ENCODE peak calls at places on chromosomes 16 and 17, in ten cellular contexts. R, C, Y, K, F, I, P, H, Z and Q are unnamed samples.

GRCh38 chr17:34850023-34850422 is 111.2 kb downstream of the CCT6B start:
- DNase-seq in P (no peak), C (no peak), K (peak; percentile 2), Y (no peak), I (no peak), Z (no peak), H (no peak), R (peak; percentile 10), F (no peak), Q (no peak)

GRCh38 chr17:80877095-80877828 is 114.4 kb upstream of the CHMP6 start:
- DNase-seq in C (peak; percentile 20), Z (no peak), I (no peak), H (peak; percentile 22), R (no peak), K (no peak), F (no peak), Y (no peak), P (no peak), Q (no peak)

GRCh38 chr16:23608194-23608593 is 12.1 kb upstream of the NDUFAB1 start:
- DNase-seq in Y (no peak), R (peak; percentile 22), F (no peak), Z (no peak), P (no peak), K (peak; percentile 87), H (peak; percentile 86), C (no peak), I (peak; percentile 76), Q (peak; percentile 87)

GRCh38 chr17:49012893-49013255 is 15.7 kb downstream of the IGF2BP1 start:
- DNase-seq in C (no peak), R (no peak), K (no peak), Y (no peak), Z (no peak), P (no peak), I (no peak), H (peak; percentile 65), F (no peak), Q (no peak)

GRCh38 chr17:17757391-17757791 is 76.1 kb downstream of the RAI1 start:
- DNase-seq in K (no peak), R (no peak), I (no peak), C (no peak), H (no peak), F (no peak), P (no peak), Y (no peak), Z (no peak), Q (no peak)

GRCh38 chr17:65287040-65287439 is 149.9 kb downstream of the RGS9 start:
- DNase-seq in H (peak; percentile 82), F (no peak), C (no peak), R (peak; percentile 19), I (no peak), Z (no peak), K (no peak), Y (peak; percentile 42), P (no peak), Q (no peak)

GRCh38 chr17:76353599-76354316 is at the start of gene PRPSAP1:
- DNase-seq in K (peak; percentile 87), F (peak; percentile 82), C (peak; percentile 90), P (peak; percentile 93), I (peak; percentile 97), Z (peak; percentile 94), H (peak; percentile 97), R (peak; percentile 89), Y (peak; percentile 95), Q (peak; percentile 96)

GRCh38 chr16:86227801-86228200 is 282.5 kb upstream of the FOXF1 start:
- DNase-seq in C (no peak), H (no peak), Z (no peak), R (no peak), Y (no peak), P (no peak), I (no peak), F (no peak), K (no peak), Q (no peak)

GRCh38 chr17:14211778-14212177 is 24.9 kb downstream of the CDRT15 start:
- DNase-seq in Z (no peak), K (no peak), F (no peak), Y (no peak), C (peak; percentile 52), R (peak; percentile 10), P (no peak), I (no peak), H (peak; percentile 88), Q (peak; percentile 16)
- TF ChIP-seq CTCF in Z (peak; percentile 40), K (peak; percentile 65), F (no peak), Y (peak; percentile 56), C (no peak), R (peak; percentile 35), P (no peak), I (peak; percentile 49), H (peak; percentile 43), Q (peak; percentile 48)

GRCh38 chr17:28318759-28319660 is at the start of gene TMEM97:
- DNase-seq in C (peak; percentile 96), H (peak; percentile 99), F (peak; percentile 96), I (peak; percentile 94), R (peak; percentile 98), P (peak; percentile 90), Y (peak; percentile 98), K (peak; percentile 90), Z (peak; percentile 98), Q (peak; percentile 96)

GRCh38 chr17:28320215-28321061 is 1.4 kb downstream of the TMEM97 start:
- DNase-seq in K (no peak), Z (no peak), F (no peak), I (no peak), Y (no peak), H (no peak), P (no peak), R (peak; percentile 5), C (no peak), Q (no peak)

GRCh38 chr17:28317965-28318758 is 838 bp upstream of the TMEM97 start:
- DNase-seq in I (no peak), Z (no peak), H (no peak), R (no peak), Y (peak; percentile 22), P (no peak), K (peak; percentile 20), C (peak; percentile 48), F (no peak), Q (no peak)

GRCh38 chr17:28315846-28316705 is 2.9 kb upstream of the TMEM97 start:
- DNase-seq in K (no peak), P (no peak), F (no peak), Y (no peak), I (no peak), H (no peak), R (no peak), Z (no peak), C (no peak), Q (no peak)

DNA sequence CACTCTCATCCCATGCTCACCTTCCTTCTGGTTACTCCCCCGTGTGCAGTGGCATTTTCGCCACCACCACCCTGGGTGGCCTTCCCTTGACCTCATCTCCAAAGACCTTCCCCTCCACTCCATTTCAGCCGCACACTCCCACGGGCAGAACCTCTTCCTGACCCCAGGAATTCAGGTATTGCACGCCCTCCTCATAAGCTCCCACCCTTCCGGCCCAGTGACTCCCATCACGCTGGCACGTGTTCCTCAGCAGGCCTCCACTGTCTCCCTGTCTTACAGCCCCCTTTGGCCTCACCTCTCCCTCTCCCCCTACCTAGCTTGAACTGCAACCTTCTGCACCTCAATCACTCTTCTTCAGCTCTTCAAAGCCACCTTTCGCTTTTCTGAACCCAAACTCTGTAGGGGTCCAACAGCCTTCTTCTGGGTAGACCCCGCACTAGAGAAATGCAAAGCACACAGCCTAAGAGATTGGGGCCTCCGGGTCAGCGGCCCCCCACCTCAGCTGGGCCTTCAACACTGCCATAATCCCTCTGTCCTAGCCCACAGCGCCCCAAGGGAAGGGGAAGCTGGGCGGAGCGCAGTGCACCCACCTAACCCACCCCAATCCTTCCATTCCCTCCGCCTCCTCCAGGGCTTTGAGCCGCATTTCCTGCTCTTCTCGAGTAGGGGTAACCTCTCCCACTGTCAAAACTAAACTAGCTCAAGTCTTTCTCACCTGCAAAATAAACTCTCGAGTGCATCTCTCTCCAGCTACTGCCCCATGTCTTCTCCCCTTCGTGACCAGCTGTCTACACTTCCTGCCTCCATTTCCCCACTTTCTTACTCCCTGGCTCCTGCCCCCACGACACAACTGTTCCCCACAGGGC is 1.7 kb upstream of the TMEM97 start:
- DNase-seq in Z (no peak), R (no peak), Y (no peak), I (no peak), F (no peak), K (no peak), H (no peak), P (no peak), C (no peak), Q (no peak)
- H3K4me3 ChIP-seq in Z (peak overlapping the region; percentile 73), R (no peak overlapping the region), Y (no peak overlapping the region), I (no peak overlapping the region), F (no peak overlapping the region), K (no peak overlapping the region), H (no peak overlapping the region), P (peak overlapping the region; percentile 86), C (no peak overlapping the region), Q (no peak overlapping the region)

GRCh38 chr16:82329504-82330192 is 159.6 kb upstream of the MPHOSPH6 start:
- DNase-seq in R (no peak), K (no peak), C (no peak), Z (no peak), F (no peak), H (no peak), Y (no peak), P (no peak), I (peak; percentile 37), Q (no peak)

GRCh38 chr16:82329070-82329469 is 159.0 kb upstream of the MPHOSPH6 start:
- DNase-seq in Z (no peak), Y (no peak), H (no peak), I (no peak), C (no peak), R (no peak), K (no peak), P (no peak), F (no peak), Q (no peak)

GRCh38 chr16:82331397-82331796 is 161.4 kb upstream of the MPHOSPH6 start:
- DNase-seq in Z (no peak), C (no peak), I (no peak), R (no peak), K (no peak), H (no peak), P (no peak), Y (no peak), F (no peak), Q (no peak)

GRCh38 chr16:82337355-82337754 is 167.3 kb upstream of the MPHOSPH6 start:
- DNase-seq in H (no peak), R (no peak), Y (no peak), Z (no peak), F (no peak), I (no peak), C (no peak), P (no peak), K (no peak), Q (no peak)

DNA sequence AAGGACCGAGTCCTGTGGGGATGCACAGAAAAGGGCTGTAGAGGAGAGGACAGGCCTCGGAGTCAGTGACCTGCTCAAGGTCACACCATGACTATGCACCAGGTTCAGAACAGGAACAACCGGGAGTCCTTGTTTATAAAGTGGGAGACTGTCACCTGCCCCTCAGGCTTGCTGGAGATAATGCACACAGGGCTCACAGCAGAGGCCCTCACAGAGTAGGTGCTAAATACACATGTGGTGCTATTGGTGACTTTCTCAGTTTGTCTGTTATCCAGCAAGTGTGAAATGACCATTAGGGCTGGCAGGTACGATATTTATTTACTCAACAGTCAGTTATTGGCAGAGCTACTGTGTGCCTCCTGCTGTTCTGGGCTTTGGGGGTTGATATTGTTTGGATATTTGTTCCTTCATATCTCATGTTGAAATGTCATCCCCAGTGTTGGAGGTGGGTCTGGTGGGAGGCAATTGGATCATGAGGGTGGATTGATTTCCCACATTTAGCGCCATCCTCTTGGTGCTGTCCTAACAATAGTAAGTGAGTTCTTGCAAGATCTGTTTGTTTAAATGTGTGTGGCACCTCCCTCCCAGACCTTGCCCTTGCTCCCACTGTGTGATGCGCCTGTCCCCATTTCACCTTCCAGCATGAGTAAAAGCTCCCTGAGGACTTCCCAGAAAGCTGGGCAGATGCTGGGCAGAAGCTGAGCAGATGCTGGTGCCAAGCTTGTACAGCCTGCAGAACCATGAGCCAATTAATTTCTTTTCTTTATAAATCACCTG is 162.1 kb upstream of the MPHOSPH6 start:
- DNase-seq in C (no peak), R (no peak), K (no peak), P (no peak), H (no peak), F (no peak), I (no peak), Z (no peak), Y (no peak), Q (no peak)
- TF ChIP-seq CTCF in C (no peak), R (no peak), K (no peak), P (no peak), H (no peak), F (no peak), I (no peak), Z (no peak), Y (no peak), Q (no peak)

DNA sequence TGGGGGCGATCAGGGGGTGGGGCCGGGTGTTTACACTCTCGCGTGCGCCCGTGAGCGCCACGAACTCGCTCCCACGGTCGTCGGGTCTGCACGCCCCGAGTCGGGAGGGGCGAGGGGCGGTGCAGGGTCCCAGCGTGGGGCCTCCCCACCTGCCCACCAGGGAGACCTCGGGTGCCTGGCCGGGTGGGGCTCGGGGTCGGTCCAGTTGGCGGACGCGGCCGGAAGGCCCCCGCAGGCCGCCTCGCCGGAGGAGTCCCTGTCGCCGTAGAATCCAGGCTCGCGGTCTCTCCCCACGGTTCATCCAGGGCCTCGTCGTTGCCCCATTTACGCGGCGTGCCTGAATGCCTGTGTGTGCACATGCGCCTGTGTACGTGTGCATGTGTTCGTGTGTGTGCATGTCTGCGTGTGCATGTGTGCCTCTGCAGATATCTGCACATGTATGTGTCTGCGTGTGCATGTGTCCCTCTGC is 510 bp upstream of the RAB40B start:
- DNase-seq in H (no peak), R (peak; percentile 7), Z (peak; percentile 33), Y (no peak), K (no peak), C (no peak), F (no peak), I (no peak), P (no peak), Q (peak; percentile 4)
- H3K4me3 ChIP-seq in H (peak overlapping the region; percentile 73), R (peak overlapping the region; percentile 70), Z (peak overlapping the region; percentile 57), Y (peak overlapping the region; percentile 53), K (peak overlapping the region; percentile 48), C (peak overlapping the region; percentile 61), F (peak overlapping the region; percentile 35), I (peak overlapping the region; percentile 88), P (peak overlapping the region; percentile 27), Q (peak overlapping the region; percentile 46)